ENCODE peak calls at places on chromosome 18, in ten cellular contexts. G, E, Z, Q, O, A, L, W, X and H are unnamed samples.

GRCh38 chr18:22871809-22872525 is 61.2 kb upstream of the RBBP8 start:
- DNase-seq in G (no peak), Q (no peak), E (no peak), Z (no peak), W (no peak), O (no peak), L (no peak), A (no peak), X (no peak), H (no peak)

GRCh38 chr18:49609416-49610284 is 47.8 kb downstream of the LIPG start:
- DNase-seq in W (no peak), E (peak), A (no peak), L (no peak), O (no peak), Q (no peak), Z (no peak), G (no peak), X (no peak), H (no peak)

GRCh38 chr18:10139783-10140410 is 226.1 kb downstream of the VAPA start:
- DNase-seq in Q (no peak), Z (peak), A (no peak), G (no peak), E (peak), W (peak), X (no peak), O (no peak), L (no peak), H (no peak)

GRCh38 chr18:13416848-13417247 is 198.3 kb downstream of the LDLRAD4 start:
- DNase-seq in W (peak), Z (no peak), G (no peak), E (no peak), Q (no peak), O (no peak), A (no peak), L (no peak), X (no peak), H (no peak)

GRCh38 chr18:48074929-48075706 is 144.7 kb upstream of the SMAD2 start:
- DNase-seq in X (no peak), O (no peak), E (no peak), W (no peak), L (no peak), A (no peak), Z (no peak), G (peak), Q (no peak), H (no peak)

GRCh38 chr18:77133920-77134496 is 1.4 kb upstream of the MBP start:
- DNase-seq in W (peak), X (no peak), A (peak), Q (no peak), O (no peak), G (peak), Z (no peak), E (no peak), L (no peak), H (peak)

GRCh38 chr18:3450358-3451107 is 561 bp downstream of the TGIF1 start:
- DNase-seq in X (peak), O (peak), Q (peak), L (peak), Z (peak), E (no peak), A (peak), W (peak), G (peak), H (peak)

GRCh38 chr18:24964213-24964612 is 387.8 kb downstream of the ZNF521 start:
- DNase-seq in X (no peak), L (no peak), W (no peak), E (no peak), Z (no peak), G (no peak), O (no peak), Q (peak), A (peak), H (no peak)

GRCh38 chr18:25066536-25066935 is 285.4 kb downstream of the ZNF521 start:
- DNase-seq in L (no peak), W (no peak), Z (no peak), O (no peak), X (no peak), A (no peak), G (no peak), E (no peak), Q (no peak), H (no peak)